ENCODE peak calls at places on chromosomes 13 and 19, in five cellular contexts. K is neural progenitor cell, H is GM23248, B is fibroblast of lung, V is astrocyte. D is an unnamed sample.

GRCh38 chr19:17393914-17394313 is at the start of gene CCDC194:
- DNase-seq in K (no peak), H (peak; percentile 14), B (no peak), V (no peak), D (no peak)

GRCh38 chr19:47779524-47780214 is 1.2 kb downstream of the SELENOW start:
- DNase-seq in K (no peak), H (peak; percentile 44), B (no peak), V (no peak), D (no peak)

GRCh38 chr13:37642201-37642600 is 43.6 kb upstream of the POSTN start:
- DNase-seq in K (no peak), H (no peak), B (no peak), V (no peak), D (no peak)

GRCh38 chr19:47187023-47187655 is 43.9 kb downstream of the BBC3 start:
- DNase-seq in K (no peak), H (no peak), B (no peak), V (no peak), D (no peak)

GRCh38 chr13:73248711-73249580 is 190.1 kb downstream of the KLF5 start:
- DNase-seq in K (no peak), H (no peak), B (peak; percentile 39), V (no peak), D (peak; percentile 92)

GRCh38 chr19:10113592-10113963 is 2.1 kb downstream of the P2RY11 start:
- DNase-seq in K (no peak), H (peak; percentile 26), B (no peak), V (no peak), D (peak; percentile 15)

GRCh38 chr13:26599885-26600284 is 42.4 kb downstream of the WASF3 start:
- DNase-seq in K (no peak), H (no peak), B (no peak), V (no peak), D (no peak)

GRCh38 chr19:42032428-42032827 is 37.6 kb downstream of the GRIK5 start:
- DNase-seq in K (no peak), H (no peak), B (no peak), V (no peak), D (peak; percentile 80)

GRCh38 chr13:30376426-30377311 is 45.6 kb upstream of the UBE2L5 start:
- DNase-seq in K (no peak), H (no peak), B (no peak), V (no peak), D (peak; percentile 29)

GRCh38 chr19:14347999-14348889 is 33.0 kb upstream of the ADGRE5 start:
- DNase-seq in K (peak; percentile 79), H (peak; percentile 71), B (peak; percentile 25), V (no peak), D (peak; percentile 75)

GRCh38 chr19:15266683-15267082 is 34.4 kb upstream of the EPHX3 start:
- DNase-seq in K (no peak), H (no peak), B (no peak), V (no peak), D (no peak)

GRCh38 chr13:108214511-108215383 is 589 bp downstream of the LIG4 start:
- DNase-seq in K (peak; percentile 51), H (peak; percentile 48), B (no peak), V (no peak), D (peak; percentile 19)
- H3K4me2 ChIP-seq in K (peak overlapping the region; percentile 94), H (peak overlapping the region; percentile 67), B (peak overlapping the region; percentile 93), V (peak overlapping the region; percentile 91), D (peak overlapping the region; percentile 91)

GRCh38 chr19:1936916-1937610 is 3.9 kb upstream of the CSNK1G2 start:
- DNase-seq in K (no peak), H (no peak), B (no peak), V (no peak), D (no peak)
- H3K27ac ChIP-seq in K (no peak overlapping the region), H (no peak overlapping the region), B (no peak overlapping the region), V (no peak overlapping the region), D (no peak overlapping the region)

DNA sequence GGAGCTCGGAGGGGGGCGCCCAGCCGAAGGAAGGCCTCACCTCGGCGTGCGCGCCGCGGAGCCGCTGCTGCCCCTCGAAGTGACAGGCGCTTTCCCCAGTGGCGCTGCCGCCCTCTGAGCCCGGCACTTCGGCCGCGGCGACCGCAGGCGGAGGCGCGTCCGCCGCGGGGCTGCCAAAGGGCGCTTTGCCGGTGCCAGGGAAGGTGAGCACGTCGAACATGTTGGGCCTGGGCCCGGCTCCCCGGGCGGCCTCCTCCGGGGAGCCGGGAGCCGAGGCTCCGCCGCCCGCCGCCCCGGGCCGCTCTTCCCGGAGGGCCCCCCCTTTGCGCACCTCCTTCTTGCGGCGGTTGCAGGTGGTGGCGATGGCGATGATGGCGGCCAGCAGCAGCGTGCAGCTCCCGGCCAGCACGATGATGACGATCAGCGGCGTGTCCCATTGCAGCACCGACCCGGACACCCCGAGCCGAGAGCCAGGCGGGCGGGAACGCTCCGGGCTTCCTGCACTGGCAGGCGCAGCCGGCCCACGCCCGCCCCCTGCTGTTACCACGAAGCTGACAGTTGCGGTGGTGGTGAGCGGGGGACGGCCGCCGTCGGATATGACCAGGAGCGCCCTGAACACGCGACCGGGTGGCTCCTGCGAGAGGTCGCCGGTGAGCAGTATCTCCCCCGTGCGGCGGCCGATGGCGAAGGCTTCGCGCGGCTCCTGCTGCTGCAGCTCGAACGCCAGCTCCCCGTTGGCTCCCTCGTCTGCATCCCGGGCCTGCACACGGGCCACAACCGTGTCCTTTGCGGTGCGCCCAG is 2.5 kb downstream of the PCDH8 start:
- DNase-seq in K (peak; percentile 85), H (peak; percentile 21), B (peak; percentile 3), V (no peak), D (no peak)
- TF ChIP-seq EZH2 in K (peak; percentile 71), H (no peak), B (no peak), V (peak; percentile 72), D (no peak)

GRCh38 chr19:3981736-3982681 is 3.3 kb downstream of the EEF2 start:
- DNase-seq in K (no peak), H (peak; percentile 36), B (no peak), V (no peak), D (no peak)
- H3K4me2 ChIP-seq in K (no peak overlapping the region), H (no peak overlapping the region), B (peak overlapping the region; percentile 44), V (peak overlapping the region; percentile 98), D (peak overlapping the region; percentile 99)

DNA sequence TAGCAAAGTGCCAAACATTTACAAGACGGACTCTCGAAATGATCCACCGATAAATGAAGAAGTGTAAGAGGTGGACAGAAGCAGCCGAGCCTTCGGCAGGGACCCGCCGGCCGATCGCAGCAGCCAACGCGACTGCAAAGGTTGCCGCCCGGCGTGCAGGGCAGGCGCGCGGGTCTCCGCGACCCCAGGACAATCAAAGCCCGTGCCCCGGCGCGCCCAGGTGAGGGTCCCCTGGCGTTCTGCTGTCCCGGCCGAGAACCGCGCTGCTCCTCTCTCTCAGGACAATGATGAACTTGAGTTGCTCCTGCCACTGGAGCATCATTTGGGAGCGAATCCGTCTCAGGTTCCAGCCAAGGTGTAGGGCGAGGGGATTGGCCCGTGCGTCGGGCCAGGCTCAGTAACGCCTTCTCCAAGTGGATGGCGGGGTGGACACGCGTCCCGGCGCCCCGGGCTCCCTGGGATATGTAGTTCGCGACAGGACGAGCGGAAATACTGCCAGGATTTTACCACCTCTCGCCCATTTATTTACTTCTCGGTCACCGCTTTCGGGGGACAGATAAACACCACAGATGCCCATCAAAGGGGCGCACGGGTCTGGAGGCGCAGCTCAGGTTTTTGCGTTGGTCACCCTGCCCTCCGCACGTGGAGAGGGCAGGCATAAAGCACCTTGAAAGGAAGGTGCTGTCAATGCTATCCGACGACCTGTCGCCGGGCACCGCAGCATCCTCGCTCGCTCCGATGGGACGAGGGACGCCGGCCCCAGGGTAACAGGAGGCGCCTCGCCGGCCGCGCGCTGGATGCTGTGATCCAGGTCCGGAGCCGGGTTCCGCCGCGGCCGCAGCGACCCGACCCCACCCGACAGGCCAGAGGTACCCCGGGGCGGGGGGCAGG is at the start of the genes BIVM and POGLUT2:
- DNase-seq in K (peak; percentile 95), H (peak; percentile 97), B (peak; percentile 94), V (peak; percentile 90), D (peak; percentile 92)
- H3K27ac ChIP-seq in K (no peak within 1 kb of the TSS), H (peak within 1 kb of the TSS; percentile 57), B (peak within 1 kb of the TSS; percentile 78), V (peak within 1 kb of the TSS; percentile 74), D (no peak within 1 kb of the TSS)

GRCh38 chr19:55173717-55174409 is 6.2 kb downstream of the SYT5 start:
- DNase-seq in K (peak; percentile 89), H (peak; percentile 90), B (peak; percentile 43), V (no peak), D (peak; percentile 85)
- TF ChIP-seq EZH2 in K (no peak), H (no peak), B (no peak), V (no peak), D (no peak)

GRCh38 chr13:114145256-114145655 is 12.8 kb upstream of the RASA3 start:
- DNase-seq in K (peak; percentile 1), H (no peak), B (no peak), V (no peak), D (no peak)
- H3K4me2 ChIP-seq in K (no peak overlapping the region), H (no peak overlapping the region), B (no peak overlapping the region), V (no peak overlapping the region), D (no peak overlapping the region)

GRCh38 chr19:54460230-54461005 is 3.2 kb downstream of the LENG9 start:
- DNase-seq in K (no peak), H (no peak), B (no peak), V (no peak), D (no peak)

GRCh38 chr19:54461201-54462071 is 2.1 kb downstream of the LENG9 start:
- DNase-seq in K (no peak), H (no peak), B (no peak), V (no peak), D (no peak)

GRCh38 chr19:54458648-54459281 is 4.8 kb downstream of the LENG9 start:
- DNase-seq in K (no peak), H (no peak), B (no peak), V (no peak), D (no peak)

GRCh38 chr19:54457773-54458647 is 5.6 kb downstream of the LENG9 start:
- DNase-seq in K (no peak), H (no peak), B (no peak), V (no peak), D (no peak)

DNA sequence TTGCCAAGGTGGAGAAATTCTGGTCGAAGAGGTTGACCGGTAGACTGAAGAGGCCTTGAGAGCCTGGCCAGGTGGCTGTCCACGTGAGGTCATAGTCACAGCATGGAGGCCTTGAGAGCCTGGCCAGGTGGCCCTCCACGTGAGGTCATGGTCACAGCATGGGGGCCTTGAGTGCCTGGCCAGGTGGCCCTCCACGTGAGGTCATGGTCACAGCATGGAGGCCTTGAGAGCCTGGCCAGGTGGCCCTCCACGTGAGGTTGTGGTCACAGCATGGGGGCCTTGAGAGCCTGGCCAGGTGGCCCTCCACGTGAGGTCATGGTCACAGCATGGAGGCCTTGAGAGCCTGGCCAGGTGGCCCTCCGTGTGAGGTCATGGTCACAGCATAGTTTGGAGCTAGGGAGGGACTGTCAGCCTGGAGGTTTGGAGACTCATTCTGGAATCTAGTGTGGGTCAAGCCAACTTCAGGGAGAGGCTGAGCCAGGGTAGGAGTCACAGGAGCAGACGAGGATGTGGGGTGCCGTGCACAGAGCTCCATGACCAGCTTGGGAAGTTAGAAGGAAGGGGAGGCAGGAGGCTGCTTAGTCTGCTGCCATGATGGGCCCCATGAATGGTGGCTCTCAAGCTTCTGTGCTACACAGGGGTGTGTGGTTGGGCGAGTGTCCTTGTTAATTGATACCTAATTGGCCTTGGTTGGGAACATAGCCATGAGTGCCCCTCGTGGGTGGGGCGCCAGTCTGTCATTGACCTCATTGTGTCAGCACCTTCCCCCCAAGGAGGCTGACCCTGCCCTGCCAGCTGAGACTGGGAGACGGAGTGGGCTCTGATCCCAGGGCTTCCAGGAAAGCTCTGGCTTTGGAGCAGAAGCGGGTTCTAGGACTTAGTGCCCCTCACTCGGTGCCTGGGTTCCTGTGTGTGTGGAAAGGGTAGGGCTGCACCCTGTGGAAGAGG is 4.0 kb downstream of the LENG9 start:
- DNase-seq in K (no peak), H (peak; percentile 50), B (no peak), V (no peak), D (no peak)
- H3K27ac ChIP-seq in K (no peak overlapping the region), H (peak overlapping the region; percentile 25), B (peak overlapping the region; percentile 28), V (no peak overlapping the region), D (no peak overlapping the region)

D was measured in PC-3.